ENCODE peak calls at places on chromosome 7, in eight cellular contexts. Z, U, R, G, N, S, M and I are unnamed samples.

GRCh38 chr7:66146701-66147100 is 32.1 kb downstream of the CRCP start:
- DNase-seq in R (peak), M (no peak), S (no peak), Z (no peak), N (no peak), G (no peak), U (no peak), I (no peak)

GRCh38 chr7:103990991-103991390 is 1.5 kb upstream of the RELN start:
- DNase-seq in R (no peak), S (no peak), N (no peak), G (no peak), Z (no peak), M (no peak), U (no peak), I (no peak)

GRCh38 chr7:1257863-1258262 is 25.2 kb downstream of the UNCX start:
- DNase-seq in M (no peak), U (peak), R (no peak), Z (no peak), G (no peak), S (no peak), N (no peak), I (no peak)

GRCh38 chr7:8084772-8085171 is 116.2 kb downstream of the GLCCI1 start:
- DNase-seq in G (no peak), S (no peak), Z (no peak), N (no peak), M (no peak), R (no peak), U (no peak), I (no peak)

GRCh38 chr7:149875396-149875795 is 1.6 kb downstream of the ATP6V0E2 start:
- DNase-seq in N (no peak), R (no peak), S (no peak), U (no peak), G (no peak), Z (no peak), M (no peak), I (peak)

GRCh38 chr7:50721661-50722259 is 60.9 kb downstream of the GRB10 start:
- DNase-seq in G (no peak), S (peak), R (no peak), Z (no peak), M (no peak), U (no peak), N (no peak), I (no peak)

GRCh38 chr7:127654404-127655392 is 2.7 kb downstream of the SND1 start:
- DNase-seq in Z (no peak), N (no peak), U (no peak), S (no peak), G (no peak), R (no peak), M (no peak), I (no peak)

GRCh38 chr7:134852626-134853025 is 73.2 kb downstream of the CALD1 start:
- DNase-seq in S (no peak), U (no peak), R (no peak), M (no peak), Z (no peak), G (no peak), N (no peak), I (no peak)

GRCh38 chr7:130154131-130154500 is 51.1 kb downstream of the TMEM209 start:
- DNase-seq in Z (no peak), N (no peak), G (peak), R (no peak), M (no peak), S (no peak), U (peak), I (no peak)

GRCh38 chr7:155665079-155665956 is 20.9 kb downstream of the RBM33 start:
- DNase-seq in G (no peak), M (no peak), Z (no peak), S (no peak), U (no peak), N (no peak), R (no peak), I (no peak)

GRCh38 chr7:94761451-94761850 is 105.5 kb upstream of the SGCE start:
- DNase-seq in S (no peak), U (no peak), M (no peak), R (no peak), G (no peak), Z (no peak), N (no peak), I (no peak)

GRCh38 chr7:78111384-78111783 is 312.8 kb downstream of the PHTF2 start:
- DNase-seq in R (no peak), N (no peak), G (no peak), M (no peak), S (no peak), Z (no peak), U (no peak), I (no peak)

GRCh38 chr7:141160246-141160855 is 86.5 kb downstream of the TMEM178B start:
- DNase-seq in G (no peak), Z (no peak), N (no peak), M (no peak), S (no peak), R (no peak), U (no peak), I (no peak)

GRCh38 chr7:155774947-155775346 is 37.3 kb downstream of the SHH start:
- DNase-seq in N (no peak), M (no peak), U (no peak), R (no peak), G (no peak), Z (no peak), S (no peak), I (no peak)

GRCh38 chr7:5574770-5575269 is 151.2 kb upstream of the TNRC18 start:
- DNase-seq in M (no peak), G (no peak), Z (no peak), R (no peak), N (no peak), S (no peak), U (no peak), I (no peak)

GRCh38 chr7:18861514-18861913 is 255.9 kb downstream of the TWIST1 start:
- DNase-seq in U (no peak), R (peak), G (no peak), M (peak), S (no peak), N (no peak), Z (no peak), I (no peak)

GRCh38 chr7:102450242-102450641 is 14.4 kb downstream of the ALKBH4 start:
- DNase-seq in M (no peak), U (no peak), G (no peak), S (no peak), N (no peak), Z (no peak), R (no peak), I (no peak)

GRCh38 chr7:24851791-24852190 is 94.5 kb upstream of the GSDME start:
- DNase-seq in Z (peak), G (no peak), N (no peak), M (no peak), S (no peak), U (no peak), R (peak), I (no peak)

GRCh38 chr7:116271980-116272886 is 61.9 kb downstream of the TES start:
- DNase-seq in M (no peak), U (no peak), Z (peak), N (peak), G (peak), R (peak), S (no peak), I (no peak)

GRCh38 chr7:42350801-42351200 is 113.8 kb upstream of the GLI3 start:
- DNase-seq in R (peak), M (no peak), G (peak), Z (no peak), N (no peak), S (peak), U (no peak), I (no peak)

GRCh38 chr7:5377816-5378215 is 45.8 kb downstream of the TNRC18 start:
- DNase-seq in U (no peak), N (no peak), M (no peak), S (no peak), G (no peak), Z (no peak), R (no peak), I (no peak)

GRCh38 chr7:70018700-70019099 is 420.4 kb downstream of the AUTS2 start:
- DNase-seq in R (no peak), Z (no peak), S (no peak), U (no peak), N (no peak), M (no peak), G (no peak), I (no peak)

GRCh38 chr7:39333701-39334100 is 232.5 kb upstream of the YAE1 start:
- DNase-seq in S (no peak), G (no peak), N (no peak), U (no peak), R (no peak), M (no peak), Z (no peak), I (no peak)

GRCh38 chr7:17530249-17530648 is 231.8 kb downstream of the AHR start:
- DNase-seq in Z (no peak), U (no peak), N (no peak), R (peak), S (no peak), M (no peak), G (no peak), I (no peak)

GRCh38 chr7:2115739-2116065 is 117.0 kb downstream of the MAD1L1 start:
- DNase-seq in S (peak), G (no peak), R (no peak), M (no peak), N (no peak), Z (no peak), U (no peak), I (no peak)

GRCh38 chr7:78306631-78307030 is 508.1 kb downstream of the PHTF2 start:
- DNase-seq in U (no peak), R (no peak), G (no peak), M (no peak), S (no peak), N (no peak), Z (no peak), I (no peak)

GRCh38 chr7:15874774-15875173 is 188.3 kb upstream of the MEOX2 start:
- DNase-seq in N (no peak), M (no peak), U (no peak), Z (no peak), G (no peak), S (no peak), R (no peak), I (no peak)

GRCh38 chr7:48046458-48046857 is 11.1 kb downstream of the C7orf57 start:
- DNase-seq in U (no peak), Z (no peak), G (no peak), N (no peak), R (no peak), M (no peak), S (no peak), I (no peak)

GRCh38 chr7:157158400-157158799 is 19.7 kb downstream of the UBE3C start:
- DNase-seq in G (no peak), Z (no peak), U (no peak), R (no peak), M (no peak), N (no peak), S (no peak), I (no peak)

GRCh38 chr7:16344927-16345326 is 76.4 kb downstream of the CRPPA start:
- DNase-seq in R (no peak), G (no peak), M (no peak), N (no peak), U (no peak), S (no peak), Z (no peak), I (no peak)

GRCh38 chr7:55017841-55018240 is 976 bp upstream of the EGFR start:
- DNase-seq in S (no peak), R (no peak), N (no peak), G (no peak), Z (no peak), M (no peak), U (no peak), I (no peak)

GRCh38 chr7:11969627-11970026 is 137.6 kb upstream of the THSD7A start:
- DNase-seq in U (no peak), M (no peak), S (no peak), N (no peak), Z (no peak), G (no peak), R (no peak), I (no peak)

GRCh38 chr7:36762394-36762793 is 38.1 kb upstream of the AOAH start:
- DNase-seq in G (no peak), N (no peak), S (no peak), Z (no peak), U (no peak), M (no peak), R (no peak), I (no peak)

GRCh38 chr7:36760856-36761762 is 36.8 kb upstream of the AOAH start:
- DNase-seq in M (no peak), G (no peak), Z (no peak), N (no peak), S (no peak), R (no peak), U (no peak), I (no peak)

GRCh38 chr7:36758879-36759278 is 34.6 kb upstream of the AOAH start:
- DNase-seq in N (no peak), S (no peak), U (no peak), G (no peak), Z (no peak), M (no peak), R (no peak), I (no peak)

GRCh38 chr7:36763084-36763807 is 39.0 kb upstream of the AOAH start:
- DNase-seq in R (no peak), Z (no peak), N (peak), G (no peak), S (no peak), M (no peak), U (no peak), I (no peak)

GRCh38 chr7:36761835-36762234 is 37.5 kb upstream of the AOAH start:
- DNase-seq in R (no peak), S (no peak), G (no peak), M (no peak), Z (no peak), N (no peak), U (no peak), I (no peak)
- TF ChIP-seq CTCF in R (no peak), S (no peak), G (no peak), M (no peak), Z (no peak), N (no peak), U (no peak), I (no peak)

GRCh38 chr7:111855842-111856227 is 293.5 kb upstream of the IMMP2L start:
- DNase-seq in N (peak), M (no peak), S (no peak), U (no peak), Z (no peak), R (peak), G (no peak), I (no peak)
- TF ChIP-seq CTCF in N (no peak), M (peak), S (no peak), U (no peak), Z (peak), R (peak), G (peak), I (no peak)

GRCh38 chr7:106562711-106563366 is 98.1 kb downstream of the CCDC71L start:
- DNase-seq in S (no peak), R (no peak), G (no peak), U (no peak), Z (no peak), M (no peak), N (no peak), I (no peak)
- TF ChIP-seq CTCF in S (no peak), R (no peak), G (no peak), U (no peak), Z (no peak), M (no peak), N (no peak), I (no peak)

GRCh38 chr7:46932656-46933424 is 649.1 kb downstream of the TNS3 start:
- DNase-seq in G (peak), R (peak), Z (peak), N (peak), M (no peak), U (no peak), S (no peak), I (no peak)
- TF ChIP-seq CTCF in G (peak), R (peak), Z (peak), N (no peak), M (no peak), U (no peak), S (peak), I (no peak)

DNA sequence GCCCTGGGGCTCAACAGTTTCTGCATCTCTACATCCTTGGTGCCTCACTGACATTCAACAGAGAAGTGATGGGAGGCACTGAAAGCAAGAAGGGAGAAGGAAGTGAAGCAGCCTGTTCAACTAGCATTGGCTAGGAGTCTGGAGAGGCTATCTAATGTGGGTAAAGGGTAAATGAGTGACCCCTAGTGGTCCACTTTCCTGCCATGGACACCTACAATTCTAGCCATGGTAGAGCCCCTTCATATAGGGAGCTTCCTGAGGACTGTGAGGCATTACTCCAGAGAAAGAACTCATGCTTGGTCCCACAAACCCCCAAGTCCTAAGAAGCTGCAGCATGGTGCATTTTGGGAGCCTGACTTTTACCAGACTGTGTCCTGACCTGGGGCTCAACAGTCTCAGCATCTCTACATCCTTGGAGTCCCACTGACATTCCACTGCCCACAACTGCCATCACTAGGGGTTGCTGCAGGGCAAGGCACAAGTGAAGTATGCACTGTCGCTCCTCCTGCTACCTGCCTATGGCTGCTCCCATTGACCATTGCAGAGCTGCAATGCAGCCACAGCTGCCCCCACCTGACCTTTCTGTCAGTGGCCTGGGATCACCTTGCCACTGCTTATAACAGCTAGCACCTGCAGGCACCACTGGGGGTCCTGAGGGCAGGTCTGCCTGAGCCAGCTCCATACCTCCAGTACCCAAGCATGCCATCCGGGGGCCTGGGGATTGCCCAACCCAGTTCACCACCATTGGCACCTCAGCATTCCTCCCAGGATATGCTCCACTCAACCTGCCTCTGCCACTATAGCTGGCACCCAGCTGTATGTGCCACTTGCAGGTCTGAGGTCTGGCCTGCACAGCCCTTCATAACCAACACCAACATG is 44.1 kb upstream of the CDK6 start:
- DNase-seq in N (peak), S (no peak), G (no peak), U (no peak), R (peak), M (no peak), Z (no peak), I (no peak)
- TF ChIP-seq CTCF in N (peak), S (peak), G (peak), U (peak), R (peak), M (peak), Z (no peak), I (no peak)

GRCh38 chr7:73850212-73850611 is 7.9 kb upstream of the METTL27 start:
- DNase-seq in M (no peak), N (no peak), G (no peak), R (no peak), U (no peak), S (no peak), Z (no peak), I (no peak)

GRCh38 chr7:73850781-73851207 is 8.5 kb upstream of the METTL27 start:
- DNase-seq in M (no peak), U (no peak), R (peak), Z (peak), G (peak), S (no peak), N (peak), I (no peak)

GRCh38 chr7:73847941-73848723 is 5.8 kb upstream of the METTL27 start:
- DNase-seq in S (no peak), N (no peak), G (no peak), M (no peak), R (no peak), U (no peak), Z (no peak), I (no peak)

GRCh38 chr7:73852500-73852899 is 8.5 kb upstream of the TMEM270 start:
- DNase-seq in U (no peak), M (no peak), R (no peak), S (no peak), N (no peak), G (no peak), Z (no peak), I (no peak)

DNA sequence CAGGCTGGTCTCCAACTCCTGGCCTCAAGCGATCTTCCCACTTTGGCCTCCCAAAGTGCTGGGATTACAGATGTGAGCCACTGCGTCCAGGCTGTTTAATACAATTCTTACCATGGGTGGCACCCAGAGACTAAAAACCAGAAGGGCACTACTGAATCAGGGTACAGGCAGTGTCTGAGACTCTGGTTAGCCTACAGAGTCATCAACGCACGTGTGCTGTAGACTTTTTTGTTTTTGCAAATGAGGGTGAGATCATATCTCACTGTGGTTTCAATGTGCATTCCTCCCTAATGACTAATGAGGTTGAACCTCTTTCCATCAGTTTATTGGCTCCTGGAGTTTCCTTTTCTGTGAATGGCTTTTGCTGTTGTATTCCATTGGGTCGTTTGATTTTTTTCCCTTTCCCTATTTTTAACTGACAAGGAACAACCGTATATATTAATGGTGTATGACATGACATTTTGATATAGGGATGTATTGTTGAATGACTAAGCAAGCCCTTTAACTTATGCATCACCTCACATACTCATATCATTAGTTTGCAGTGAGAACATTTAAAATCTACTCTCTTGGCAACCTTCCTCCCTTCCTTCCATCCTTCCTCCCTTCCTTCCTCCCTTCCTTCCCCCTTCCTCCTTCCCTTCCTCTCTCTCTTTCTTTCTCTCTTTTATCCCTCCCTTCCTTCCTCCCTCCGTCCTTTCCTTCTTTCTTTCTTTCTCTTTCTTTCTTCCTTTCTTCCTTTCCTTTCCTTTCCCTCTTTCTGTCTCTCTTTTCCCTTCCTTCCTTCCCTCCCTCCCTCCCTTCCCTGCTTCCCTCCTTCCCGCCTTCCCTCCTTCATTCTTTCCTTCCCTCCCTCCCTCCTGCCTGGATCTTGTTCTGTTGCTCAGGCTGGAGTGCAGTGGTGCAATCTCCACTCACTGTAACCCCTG is 9.3 kb upstream of the TMEM270 start:
- DNase-seq in G (peak), R (peak), N (peak), M (no peak), S (no peak), Z (peak), U (no peak), I (no peak)
- TF ChIP-seq CTCF in G (no peak), R (no peak), N (no peak), M (no peak), S (no peak), Z (no peak), U (no peak), I (no peak)

GRCh38 chr7:30160329-30160728 is 25.5 kb downstream of the MTURN start:
- DNase-seq in U (no peak), N (no peak), M (no peak), G (no peak), S (no peak), R (no peak), Z (no peak), I (no peak)

GRCh38 chr7:30159153-30159552 is 24.4 kb downstream of the MTURN start:
- DNase-seq in U (no peak), Z (no peak), G (no peak), S (no peak), N (no peak), M (no peak), R (no peak), I (no peak)

GRCh38 chr7:30157217-30157616 is 22.4 kb downstream of the MTURN start:
- DNase-seq in G (no peak), U (no peak), M (no peak), R (no peak), Z (no peak), S (no peak), N (no peak), I (no peak)

GRCh38 chr7:30162133-30162532 is 27.3 kb downstream of the MTURN start:
- DNase-seq in U (no peak), Z (no peak), M (no peak), R (no peak), G (no peak), N (no peak), S (no peak), I (no peak)

DNA sequence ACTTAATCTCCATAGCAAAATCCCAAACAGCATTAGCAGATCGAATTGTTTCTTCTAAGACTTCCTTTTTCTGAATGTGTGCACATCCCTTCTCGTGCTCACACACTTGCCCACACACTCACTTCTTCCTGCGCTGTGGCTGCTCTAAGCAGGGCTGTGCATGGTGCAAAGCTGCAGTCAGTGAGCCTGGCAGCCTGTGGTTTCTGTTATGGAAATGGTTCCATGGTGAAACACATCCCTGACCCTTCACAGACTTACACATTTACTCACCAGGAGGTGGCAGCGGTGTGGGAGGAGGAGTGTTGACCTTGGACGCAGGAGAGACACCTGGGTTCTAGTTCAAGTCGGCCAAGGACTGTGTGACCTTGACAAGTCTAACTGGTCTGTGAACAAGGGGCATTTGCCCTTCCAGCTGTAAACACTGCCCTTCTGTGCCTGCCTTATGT is 24.9 kb downstream of the MTURN start:
- DNase-seq in M (peak), R (peak), S (no peak), G (no peak), Z (no peak), U (peak), N (peak), I (no peak)
- TF ChIP-seq CTCF in M (peak), R (peak), S (peak), G (peak), Z (peak), U (no peak), N (no peak), I (no peak)